ENCODE peak calls at places on chromosomes 4 and X, in ten cellular contexts. U is HEK293T; W is K562; N is T-helper 2 cell; E is adrenal gland; H is activated T-cell treated with anti-CD3 and anti-CD28 coated beads for 48 hours; I is activated CD4-positive, alpha-beta T cell treated with anti-CD3 and anti-CD28 coated beads, Interleukin-2, amount 10 ng/mL, durations not matched to agents 7 days and 5 days; B is endothelial cell of umbilical vein; C is AG20443; R is SK-MEL-5. V is an unnamed sample.

GRCh38 chr4:7466904-7467303 is 32.2 kb upstream of the PSAPL1 start:
- DNase-seq in U (no peak), W (no peak), N (no peak), E (no peak), H (no peak), I (no peak), B (no peak), C (no peak), R (peak; percentile 3), V (no peak)

GRCh38 chr4:163332526-163333405 is at the start of gene NPY1R:
- DNase-seq in U (peak; percentile 78), W (peak; percentile 76), N (no peak), E (peak; percentile 92), H (peak; percentile 15), I (peak; percentile 35), B (peak; percentile 80), C (peak; percentile 88), R (peak; percentile 86), V (no peak)

GRCh38 chr4:152039085-152039484 is 278.3 kb upstream of the GATB start:
- DNase-seq in U (no peak), W (no peak), N (no peak), E (no peak), H (no peak), I (no peak), B (no peak), C (no peak), R (no peak), V (no peak)

GRCh38 chr4:76485450-76485849 is 50.4 kb downstream of the SHROOM3 start:
- DNase-seq in U (no peak), W (no peak), N (no peak), E (no peak), H (no peak), I (no peak), B (no peak), C (no peak), R (peak; percentile 77), V (no peak)

GRCh38 chrX:103614999-103615398 is 7.2 kb downstream of the TCEAL3 start:
- DNase-seq in U (no peak), W (no peak), N (no peak), E (no peak), H (no peak), I (no peak), B (no peak), C (peak; percentile 6), R (no peak), V (no peak)

GRCh38 chrX:121581885-121582284 is 534.5 kb downstream of the GLUD2 start:
- DNase-seq in U (no peak), W (peak; percentile 2), N (no peak), E (no peak), H (no peak), I (no peak), B (no peak), C (no peak), R (peak; percentile 20), V (no peak)

GRCh38 chr4:88091378-88091777 is 67.1 kb downstream of the ABCG2 start:
- DNase-seq in U (no peak), W (no peak), N (no peak), E (no peak), H (no peak), I (no peak), B (no peak), C (no peak), R (no peak), V (no peak)

GRCh38 chr4:15765910-15766703 is 12.0 kb upstream of the CD38 start:
- DNase-seq in U (no peak), W (no peak), N (no peak), E (no peak), H (no peak), I (peak; percentile 83), B (no peak), C (no peak), R (no peak), V (peak; percentile 25)

GRCh38 chr4:1992468-1993168 is 16.2 kb downstream of the NELFA start:
- DNase-seq in U (no peak), W (no peak), N (no peak), E (peak; percentile 48), H (no peak), I (no peak), B (no peak), C (no peak), R (no peak), V (no peak)

GRCh38 chrX:106726485-106727437 is at the start of gene RNF128:
- DNase-seq in U (peak; percentile 75), W (no peak), N (no peak), E (peak; percentile 74), H (peak; percentile 10), I (peak; percentile 6), B (no peak), C (peak; percentile 55), R (peak; percentile 71), V (peak; percentile 1)

GRCh38 chr4:116726523-116726922 is 358.9 kb downstream of the TRAM1L1 start:
- DNase-seq in U (no peak), W (no peak), N (no peak), E (no peak), H (no peak), I (no peak), B (no peak), C (no peak), R (no peak), V (no peak)

GRCh38 chr4:84099591-84099990 is 399.5 kb downstream of the NKX6-1 start:
- DNase-seq in U (no peak), W (no peak), N (no peak), E (no peak), H (no peak), I (no peak), B (no peak), C (no peak), R (no peak), V (no peak)

GRCh38 chr4:13912966-13913365 is 285.4 kb upstream of the BOD1L1 start:
- DNase-seq in U (no peak), W (no peak), N (no peak), E (no peak), H (no peak), I (no peak), B (no peak), C (peak; percentile 42), R (no peak), V (no peak)

GRCh38 chr4:37562592-37562991 is 123.6 kb downstream of the RELL1 start:
- DNase-seq in U (no peak), W (no peak), N (no peak), E (no peak), H (no peak), I (no peak), B (no peak), C (no peak), R (no peak), V (no peak)

GRCh38 chr4:153159728-153160221 is 44.5 kb upstream of the TRIM2 start:
- DNase-seq in U (no peak), W (no peak), N (no peak), E (no peak), H (no peak), I (no peak), B (peak; percentile 84), C (peak; percentile 68), R (no peak), V (no peak)

GRCh38 chr4:120765271-120765985 is 157.1 kb downstream of the PRDM5 start:
- DNase-seq in U (no peak), W (no peak), N (no peak), E (no peak), H (no peak), I (no peak), B (no peak), C (no peak), R (no peak), V (no peak)

GRCh38 chr4:175421506-175421905 is 390.6 kb downstream of the GPM6A start:
- DNase-seq in U (no peak), W (no peak), N (no peak), E (no peak), H (no peak), I (no peak), B (no peak), C (peak; percentile 38), R (no peak), V (no peak)

GRCh38 chr4:102815981-102816380 is 11.4 kb downstream of the UBE2D3 start:
- DNase-seq in U (no peak), W (no peak), N (no peak), E (no peak), H (no peak), I (no peak), B (peak; percentile 19), C (peak; percentile 71), R (peak; percentile 67), V (no peak)

GRCh38 chrX:53494427-53494826 is 60.3 kb upstream of the HSD17B10 start:
- DNase-seq in U (no peak), W (peak; percentile 8), N (no peak), E (peak; percentile 47), H (no peak), I (no peak), B (no peak), C (peak; percentile 26), R (no peak), V (no peak)

GRCh38 chr4:103244251-103244650 is 46.1 kb upstream of the CENPE start:
- DNase-seq in U (no peak), W (no peak), N (no peak), E (no peak), H (no peak), I (no peak), B (no peak), C (peak; percentile 8), R (no peak), V (no peak)

GRCh38 chr4:185263419-185263818 is 54.0 kb downstream of the SNX25 start:
- DNase-seq in U (no peak), W (no peak), N (no peak), E (no peak), H (no peak), I (no peak), B (no peak), C (no peak), R (no peak), V (no peak)

GRCh38 chr4:158789853-158790252 is 21.0 kb downstream of the FNIP2 start:
- DNase-seq in U (no peak), W (no peak), N (no peak), E (no peak), H (no peak), I (no peak), B (no peak), C (no peak), R (no peak), V (no peak)

GRCh38 chr4:104394409-104394813 is 100.3 kb downstream of the CXXC4 start:
- DNase-seq in U (peak; percentile 30), W (no peak), N (no peak), E (peak; percentile 51), H (no peak), I (no peak), B (no peak), C (no peak), R (peak; percentile 13), V (no peak)

GRCh38 chr4:61204353-61204752 is 4.2 kb downstream of the ADGRL3 start:
- DNase-seq in U (peak; percentile 12), W (no peak), N (no peak), E (no peak), H (no peak), I (no peak), B (no peak), C (peak; percentile 6), R (no peak), V (no peak)

GRCh38 chr4:166143227-166143626 is 270.2 kb downstream of the TLL1 start:
- DNase-seq in U (no peak), W (no peak), N (no peak), E (no peak), H (no peak), I (peak; percentile 6), B (no peak), C (no peak), R (peak; percentile 12), V (peak; percentile 3)

GRCh38 chr4:164139291-164139690 is 614.6 kb upstream of the SMIM31 start:
- DNase-seq in U (no peak), W (no peak), N (no peak), E (no peak), H (no peak), I (no peak), B (no peak), C (no peak), R (no peak), V (no peak)

GRCh38 chrX:117508021-117508420 is 608.6 kb downstream of the KLHL13 start:
- DNase-seq in U (no peak), W (no peak), N (no peak), E (no peak), H (no peak), I (no peak), B (no peak), C (no peak), R (no peak), V (no peak)

GRCh38 chr4:153114771-153115321 is 89.4 kb upstream of the TRIM2 start:
- DNase-seq in U (no peak), W (no peak), N (no peak), E (no peak), H (peak; percentile 43), I (peak; percentile 68), B (no peak), C (peak; percentile 57), R (peak; percentile 80), V (peak; percentile 47)